ENCODE peak calls at places on chromosomes 5 and 9, in five cellular contexts. C is right atrium auricular region, H is tibial artery, Q is tibial nerve, F is uterus. K is an unnamed sample.

GRCh38 chr9:97307091-97307490 is 368 bp upstream of the CCDC180 start:
- DNase-seq in C (peak), H (peak), Q (peak), F (peak), K (no peak)

GRCh38 chr5:110414360-110414759 is 312.1 kb downstream of the TMEM232 start:
- DNase-seq in C (no peak), H (no peak), Q (no peak), F (no peak), K (peak)

GRCh38 chr9:16138961-16139441 is 586.2 kb downstream of the CCDC171 start:
- DNase-seq in C (peak), H (peak), Q (peak), F (peak), K (no peak)

GRCh38 chr9:93053781-93054331 is 4.6 kb upstream of the SUSD3 start:
- DNase-seq in C (no peak), H (no peak), Q (no peak), F (no peak), K (no peak)

GRCh38 chr5:139138790-139139189 is 59.4 kb downstream of the SIL1 start:
- DNase-seq in C (no peak), H (no peak), Q (no peak), F (peak), K (no peak)

GRCh38 chr5:108634951-108635288 is 112.8 kb upstream of the FER start:
- DNase-seq in C (no peak), H (no peak), Q (no peak), F (no peak), K (no peak)

GRCh38 chr5:178232124-178232919 is at the start of gene PHYKPL:
- DNase-seq in C (peak), H (peak), Q (peak), F (peak), K (peak)

GRCh38 chr5:59236996-59237395 is 654.1 kb downstream of the RAB3C start:
- DNase-seq in C (no peak), H (no peak), Q (no peak), F (no peak), K (no peak)

GRCh38 chr5:169873642-169874041 is 106.7 kb downstream of the INSYN2B start:
- DNase-seq in C (no peak), H (no peak), Q (no peak), F (peak), K (no peak)

GRCh38 chr9:126982215-126983002 is 67.8 kb downstream of the RALGPS1 start:
- DNase-seq in C (no peak), H (no peak), Q (no peak), F (no peak), K (no peak)

DNA sequence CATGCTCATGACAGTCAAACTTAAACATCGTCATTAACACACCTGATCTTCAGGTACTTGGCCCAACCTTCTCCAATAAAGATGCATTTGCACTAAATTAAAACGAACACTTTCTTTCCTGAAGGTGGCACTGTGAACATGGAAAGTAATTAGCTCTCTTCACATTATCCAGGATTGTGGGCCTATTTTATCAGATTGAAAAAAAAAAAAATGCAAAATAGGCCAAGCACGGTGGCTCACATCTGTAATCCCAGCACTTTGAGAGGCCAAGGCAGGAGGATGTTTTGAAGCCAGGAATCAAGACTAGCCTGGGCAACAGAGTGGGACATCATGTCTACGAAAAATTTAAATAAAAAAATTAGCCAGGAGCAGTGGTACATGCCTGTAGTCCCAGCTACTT is 14.4 kb upstream of the CDC20B start:
- DNase-seq in C (no peak), H (no peak), Q (no peak), F (no peak), K (no peak)
- TF ChIP-seq CTCF in C (no peak), H (no peak), Q (no peak), F (no peak), K (peak)

DNA sequence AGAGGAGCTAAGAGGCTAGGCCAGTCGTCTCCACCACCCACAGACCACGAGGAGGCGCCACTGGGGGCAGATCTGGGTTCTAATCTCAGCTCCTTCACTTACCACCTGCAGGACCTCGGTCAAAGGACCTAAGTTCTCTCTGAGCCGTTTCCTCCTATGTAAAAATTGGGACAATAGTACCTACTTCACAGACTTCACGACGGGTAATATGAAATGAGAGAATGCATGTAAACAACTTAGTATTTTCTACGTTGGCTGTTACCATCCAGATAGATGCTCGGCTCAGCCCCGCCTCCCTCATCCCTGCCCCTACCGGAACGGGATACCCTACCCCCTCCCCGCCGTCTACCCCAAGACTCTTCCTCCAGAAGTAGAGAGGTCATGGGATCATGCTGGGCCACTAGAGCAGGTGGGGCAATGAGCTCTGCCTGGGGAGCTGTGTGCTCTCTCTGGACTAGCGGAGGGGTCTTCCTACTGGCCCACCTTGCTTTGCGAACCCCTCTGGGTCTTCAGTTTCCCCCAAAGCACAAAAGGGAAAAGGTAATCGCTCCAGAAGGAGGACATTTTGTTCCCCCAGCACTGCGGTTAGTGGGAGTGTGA is 541 bp downstream of the GNPDA1 start:
- DNase-seq in C (peak), H (peak), Q (peak), F (peak), K (no peak)
- TF ChIP-seq CTCF in C (no peak), H (peak), Q (peak), F (peak), K (peak)

GRCh38 chr9:133188006-133188842 is 20.8 kb downstream of the OBP2B start:
- DNase-seq in C (no peak), H (no peak), Q (no peak), F (no peak), K (no peak)
- TF ChIP-seq CTCF in C (no peak), H (no peak), Q (no peak), F (no peak), K (peak)

GRCh38 chr5:33595303-33595702 is 154.5 kb downstream of the TARS1 start:
- DNase-seq in C (no peak), H (no peak), Q (no peak), F (no peak), K (no peak)
- TF ChIP-seq CTCF in C (no peak), H (no peak), Q (no peak), F (no peak), K (no peak)

GRCh38 chr9:27202056-27202455 is 93.0 kb downstream of the TEK start:
- DNase-seq in C (no peak), H (no peak), Q (no peak), F (no peak), K (no peak)

GRCh38 chr9:27195191-27195590 is 86.2 kb downstream of the TEK start:
- DNase-seq in C (no peak), H (no peak), Q (no peak), F (no peak), K (no peak)

GRCh38 chr9:27196383-27196782 is 87.4 kb downstream of the TEK start:
- DNase-seq in C (no peak), H (no peak), Q (no peak), F (no peak), K (no peak)

GRCh38 chr9:27194401-27195091 is 85.5 kb downstream of the TEK start:
- DNase-seq in C (no peak), H (no peak), Q (no peak), F (no peak), K (peak)

GRCh38 chr9:27198175-27198574 is 89.2 kb downstream of the TEK start:
- DNase-seq in C (no peak), H (no peak), Q (no peak), F (no peak), K (no peak)
- TF ChIP-seq CTCF in C (no peak), H (no peak), Q (no peak), F (no peak), K (no peak)

GRCh38 chr9:71768388-71769174 is at the start of gene CEMIP2:
- DNase-seq in C (peak), H (peak), Q (peak), F (peak), K (peak)
- TF ChIP-seq CTCF in C (no peak), H (peak), Q (peak), F (peak), K (peak)

GRCh38 chr9:13213337-13213736 is 66.2 kb downstream of the MPDZ start:
- DNase-seq in C (no peak), H (no peak), Q (no peak), F (no peak), K (no peak)
- TF ChIP-seq CTCF in C (no peak), H (peak), Q (no peak), F (peak), K (no peak)

GRCh38 chr9:77793909-77794308 is 145.8 kb upstream of the GNA14 start:
- DNase-seq in C (no peak), H (no peak), Q (no peak), F (no peak), K (no peak)
- TF ChIP-seq CTCF in C (no peak), H (no peak), Q (peak), F (no peak), K (no peak)